ENCODE peak calls at places on chromosomes 1 and 21, in five cellular contexts. One of them, this sample, is unnamed.

GRCh38 chr1:30242722-30243465 is 480.5 kb downstream of the MATN1 start:
- DNase-seq in endothelial cell: no peak
- DNase-seq in Calu3: no peak
- DNase-seq in B cell: no peak
- DNase-seq in lower lobe of right lung: no peak
- DNase-seq in this sample: no peak

GRCh38 chr1:112341986-112342385 is 54.0 kb upstream of the CTTNBP2NL start:
- DNase-seq in endothelial cell: no peak
- DNase-seq in Calu3: no peak
- DNase-seq in B cell: no peak
- DNase-seq in lower lobe of right lung: no peak
- DNase-seq in this sample: no peak

GRCh38 chr1:179817056-179817455 is 60.5 kb downstream of the TOR1AIP2 start:
- DNase-seq in endothelial cell: no peak
- DNase-seq in Calu3: no peak
- DNase-seq in B cell: no peak
- DNase-seq in lower lobe of right lung: no peak
- DNase-seq in this sample: no peak

GRCh38 chr21:18801468-18801867 is 397.9 kb upstream of the TMPRSS15 start:
- DNase-seq in endothelial cell: no peak
- DNase-seq in Calu3: no peak
- DNase-seq in B cell: no peak
- DNase-seq in lower lobe of right lung: no peak
- DNase-seq in this sample: peak; percentile 24

GRCh38 chr1:89822999-89823628 is 2.3 kb downstream of the LRRC8D start:
- DNase-seq in endothelial cell: no peak
- DNase-seq in Calu3: no peak
- DNase-seq in B cell: no peak
- DNase-seq in lower lobe of right lung: no peak
- DNase-seq in this sample: peak; percentile 22

GRCh38 chr1:208100906-208101305 is 143.3 kb downstream of the PLXNA2 start:
- DNase-seq in endothelial cell: no peak
- DNase-seq in Calu3: no peak
- DNase-seq in B cell: no peak
- DNase-seq in lower lobe of right lung: no peak
- DNase-seq in this sample: no peak

GRCh38 chr1:222106369-222106768 is 364.5 kb upstream of the DUSP10 start:
- DNase-seq in endothelial cell: no peak
- DNase-seq in Calu3: no peak
- DNase-seq in B cell: no peak
- DNase-seq in lower lobe of right lung: no peak
- DNase-seq in this sample: no peak

GRCh38 chr1:975896-976683 is 5.8 kb downstream of the PERM1 start:
- DNase-seq in endothelial cell: peak; percentile 44
- DNase-seq in Calu3: peak; percentile 87
- DNase-seq in B cell: peak; percentile 71
- DNase-seq in lower lobe of right lung: peak; percentile 79
- DNase-seq in this sample: peak; percentile 90

GRCh38 chr1:110187139-110187890 is 22.8 kb upstream of the KCNC4 start:
- DNase-seq in endothelial cell: no peak
- DNase-seq in Calu3: no peak
- DNase-seq in B cell: no peak
- DNase-seq in lower lobe of right lung: no peak
- DNase-seq in this sample: no peak

GRCh38 chr1:19918057-19918456 is 5.4 kb downstream of the PLA2G2E start:
- DNase-seq in endothelial cell: peak; percentile 83
- DNase-seq in Calu3: peak; percentile 77
- DNase-seq in B cell: peak; percentile 85
- DNase-seq in lower lobe of right lung: peak; percentile 76
- DNase-seq in this sample: peak; percentile 93

GRCh38 chr1:230140221-230141001 is 73.4 kb downstream of the GALNT2 start:
- DNase-seq in endothelial cell: peak; percentile 54
- DNase-seq in Calu3: no peak
- DNase-seq in B cell: no peak
- DNase-seq in lower lobe of right lung: no peak
- DNase-seq in this sample: no peak

GRCh38 chr1:2060082-2060481 is 9.9 kb downstream of the PRKCZ start:
- DNase-seq in endothelial cell: no peak
- DNase-seq in Calu3: no peak
- DNase-seq in B cell: no peak
- DNase-seq in lower lobe of right lung: peak; percentile 78
- DNase-seq in this sample: no peak

GRCh38 chr1:198088360-198089071 is 68.3 kb upstream of the NEK7 start:
- DNase-seq in endothelial cell: no peak
- DNase-seq in Calu3: peak; percentile 47
- DNase-seq in B cell: peak; percentile 31
- DNase-seq in lower lobe of right lung: peak; percentile 46
- DNase-seq in this sample: peak; percentile 41

GRCh38 chr1:58764294-58764978 is 19.4 kb downstream of the JUN start:
- DNase-seq in endothelial cell: no peak
- DNase-seq in Calu3: no peak
- DNase-seq in B cell: no peak
- DNase-seq in lower lobe of right lung: no peak
- DNase-seq in this sample: no peak

GRCh38 chr1:238329671-238330070 is 438.9 kb upstream of the ZP4 start:
- DNase-seq in endothelial cell: no peak
- DNase-seq in Calu3: no peak
- DNase-seq in B cell: no peak
- DNase-seq in lower lobe of right lung: no peak
- DNase-seq in this sample: no peak

GRCh38 chr1:39258146-39258924 is 53.8 kb downstream of the MACF1 start:
- DNase-seq in endothelial cell: peak; percentile 72
- DNase-seq in Calu3: peak; percentile 76
- DNase-seq in B cell: peak; percentile 73
- DNase-seq in lower lobe of right lung: no peak
- DNase-seq in this sample: peak; percentile 81

GRCh38 chr1:91900538-91900937 is 14.6 kb upstream of the TGFBR3 start:
- DNase-seq in endothelial cell: no peak
- DNase-seq in Calu3: no peak
- DNase-seq in B cell: no peak
- DNase-seq in lower lobe of right lung: no peak
- DNase-seq in this sample: no peak

GRCh38 chr1:234163267-234163919 is 209.9 kb upstream of the COA6 start:
- DNase-seq in endothelial cell: no peak
- DNase-seq in Calu3: no peak
- DNase-seq in B cell: no peak
- DNase-seq in lower lobe of right lung: no peak
- DNase-seq in this sample: no peak

GRCh38 chr1:2544875-2545638 is 11.1 kb upstream of the TNFRSF14 start:
- DNase-seq in endothelial cell: no peak
- DNase-seq in Calu3: no peak
- DNase-seq in B cell: peak; percentile 37
- DNase-seq in lower lobe of right lung: no peak
- DNase-seq in this sample: peak; percentile 34

GRCh38 chr1:36482724-36483388 is at the start of gene CSF3R:
- DNase-seq in endothelial cell: no peak
- DNase-seq in Calu3: no peak
- DNase-seq in B cell: no peak
- DNase-seq in lower lobe of right lung: peak; percentile 76
- DNase-seq in this sample: no peak

GRCh38 chr1:160217466-160218165 is 12.4 kb downstream of the PEA15 start:
- DNase-seq in endothelial cell: no peak
- DNase-seq in Calu3: no peak
- DNase-seq in B cell: no peak
- DNase-seq in lower lobe of right lung: no peak
- DNase-seq in this sample: no peak

GRCh38 chr1:182996816-182997215 is 26.4 kb upstream of the LAMC1 start:
- DNase-seq in endothelial cell: no peak
- DNase-seq in Calu3: no peak
- DNase-seq in B cell: no peak
- DNase-seq in lower lobe of right lung: no peak
- DNase-seq in this sample: no peak

GRCh38 chr1:6033986-6034749 is 11.5 kb upstream of the KCNAB2 start:
- DNase-seq in endothelial cell: peak; percentile 82
- DNase-seq in Calu3: peak; percentile 78
- DNase-seq in B cell: peak; percentile 43
- DNase-seq in lower lobe of right lung: peak; percentile 61
- DNase-seq in this sample: peak; percentile 67

GRCh38 chr1:115539061-115539460 is 102.7 kb upstream of the VANGL1 start:
- DNase-seq in endothelial cell: no peak
- DNase-seq in Calu3: no peak
- DNase-seq in B cell: no peak
- DNase-seq in lower lobe of right lung: no peak
- DNase-seq in this sample: no peak

GRCh38 chr1:207088731-207089626 is at the start of gene C4BPB:
- DNase-seq in endothelial cell: no peak
- DNase-seq in Calu3: peak; percentile 54
- DNase-seq in B cell: peak; percentile 36
- DNase-seq in lower lobe of right lung: no peak
- DNase-seq in this sample: peak; percentile 59